ENCODE peak calls at places on chromosomes 13 and 19, in seven cellular contexts. C is neural progenitor cell, U is uterus, Y is PC-3, B is neuronal stem cell, J is Peyer's patch, P is sigmoid colon. R is an unnamed sample. For H3K36me3, the result is how much of the 10 kb centered on the place peaks cover.

GRCh38 chr13:29654807-29655547 is 59.5 kb upstream of the SLC7A1 start:
- DNase-seq in Y (peak), C (no peak), J (no peak), U (no peak), P (no peak), B (no peak), R (no peak)

GRCh38 chr13:42548731-42549554 is 25.0 kb upstream of the TNFSF11 start:
- DNase-seq in U (no peak), P (peak), B (no peak), C (no peak), Y (no peak), J (peak), R (peak)

GRCh38 chr13:91531646-91532045 is 133.2 kb downstream of the GPC5 start:
- DNase-seq in B (no peak), J (no peak), U (no peak), C (no peak), P (no peak), Y (no peak), R (no peak)

GRCh38 chr13:99782669-99783068 is 188.9 kb downstream of the ZIC5 start:
- DNase-seq in B (no peak), J (no peak), Y (no peak), P (no peak), U (no peak), C (no peak), R (no peak)

GRCh38 chr13:96617528-96617927 is 376.7 kb downstream of the OXGR1 start:
- DNase-seq in C (no peak), B (no peak), U (no peak), Y (no peak), J (no peak), P (no peak), R (no peak)

GRCh38 chr19:41595258-41595889 is 19.4 kb downstream of the CEACAM21 start:
- DNase-seq in C (peak), Y (peak), J (peak), B (no peak), P (no peak), U (no peak), R (peak)

GRCh38 chr19:2034729-2035589 is 16.1 kb downstream of the MKNK2 start:
- DNase-seq in C (peak), B (no peak), P (peak), Y (peak), U (no peak), J (no peak), R (peak)

GRCh38 chr19:50067575-50067974 is 41.8 kb downstream of the ZNF473 start:
- DNase-seq in B (no peak), J (no peak), P (no peak), Y (no peak), U (no peak), C (no peak), R (no peak)

GRCh38 chr19:54311486-54311885 is 1.5 kb downstream of the LILRA5 start:
- DNase-seq in U (no peak), B (no peak), J (no peak), Y (no peak), P (no peak), C (no peak), R (no peak)

GRCh38 chr19:56837892-56838679 is 2.4 kb downstream of the PEG3 start:
- DNase-seq in J (no peak), B (peak), U (peak), Y (peak), P (peak), C (no peak), R (no peak)

GRCh38 chr19:55467236-55468053 is 2.9 kb upstream of the C19orf85 start:
- DNase-seq in B (no peak), U (peak), C (peak), Y (peak), J (peak), P (peak), R (peak)

GRCh38 chr19:15379996-15380647 is 535 bp upstream of the AKAP8 start:
- DNase-seq in J (peak), P (peak), C (no peak), Y (peak), B (no peak), U (no peak), R (no peak)

GRCh38 chr19:19256072-19256969 is 16.8 kb downstream of the TM6SF2 start:
- DNase-seq in J (no peak), U (no peak), P (no peak), Y (no peak), C (peak), B (no peak), R (no peak)

GRCh38 chr13:45826741-45827140 is 24.8 kb downstream of the SIAH3 start:
- DNase-seq in J (no peak), B (no peak), P (no peak), Y (no peak), C (no peak), U (no peak), R (no peak)

GRCh38 chr19:31674503-31675186 is 325.4 kb upstream of the TSHZ3 start:
- DNase-seq in C (no peak), B (no peak), P (no peak), J (no peak), U (no peak), Y (no peak), R (no peak)

GRCh38 chr13:27953671-27954405 is 15.3 kb downstream of the CDX2 start:
- DNase-seq in U (peak), Y (peak), B (peak), J (peak), C (peak), P (peak), R (peak)

GRCh38 chr19:4539697-4540581 is at the start of gene LRG1:
- DNase-seq in Y (no peak), U (no peak), C (no peak), P (no peak), J (no peak), B (no peak), R (peak)

GRCh38 chr13:51058461-51059167 is 52.5 kb downstream of the C13orf42 start:
- DNase-seq in P (no peak), B (peak), C (peak), Y (no peak), J (no peak), U (no peak), R (no peak)

GRCh38 chr19:737591-738093 is 13.3 kb upstream of the MISP start:
- DNase-seq in C (peak), P (peak), Y (peak), B (no peak), U (peak), J (peak), R (no peak)

GRCh38 chr19:46435009-46435408 is 6.3 kb upstream of the PNMA8C start:
- DNase-seq in P (no peak), Y (no peak), U (no peak), J (no peak), C (no peak), B (no peak), R (no peak)

GRCh38 chr13:106372199-106373160 is 163.0 kb downstream of the EFNB2 start:
- DNase-seq in P (no peak), Y (no peak), J (no peak), B (no peak), U (no peak), C (no peak), R (no peak)

GRCh38 chr19:53094749-53095575 is 8.3 kb downstream of the ZNF160 start:
- DNase-seq in C (peak), Y (no peak), U (no peak), B (peak), P (no peak), J (no peak), R (no peak)

DNA sequence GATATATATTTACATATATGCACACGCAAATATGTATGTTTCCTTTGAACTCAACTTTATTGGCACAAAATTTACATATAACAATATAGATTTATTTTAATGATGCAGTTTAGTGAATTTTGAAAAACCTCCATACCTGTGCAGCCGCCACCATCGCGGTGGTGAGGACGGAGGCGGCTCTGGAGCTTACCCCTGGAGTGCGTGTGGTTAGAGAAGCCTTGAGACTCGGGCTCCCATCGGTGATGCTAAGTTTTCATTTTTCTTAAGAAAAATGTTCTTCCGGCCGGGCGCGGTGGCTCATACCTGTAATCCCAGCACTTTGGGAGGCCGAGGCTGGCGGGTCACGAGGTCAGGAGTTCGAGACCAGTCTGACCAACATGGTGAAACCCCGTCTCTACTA is 31.8 kb downstream of the GJA3 start:
- DNase-seq in Y (no peak), P (peak), U (no peak), C (no peak), B (no peak), J (no peak), R (no peak)
- H3K4me3 ChIP-seq in Y (peak), P (no peak), U (no peak), C (peak), B (no peak), J (no peak), R (no peak)

GRCh38 chr13:110663044-110663443 is 42.9 kb downstream of the CARS2 start:
- DNase-seq in Y (no peak), C (no peak), U (no peak), P (no peak), B (no peak), J (no peak), R (no peak)
- H3K36me3 ChIP-seq in Y (under half), C (under half), U (under half), P (under half), B (half or more), J (under half), R (under half)

GRCh38 chr19:13808856-13809255 is 13.6 kb downstream of the ZSWIM4 start:
- DNase-seq in J (no peak), B (no peak), U (no peak), Y (no peak), C (no peak), P (no peak), R (no peak)
- H3K4me3 ChIP-seq in J (no peak), B (no peak), U (no peak), Y (no peak), C (no peak), P (no peak), R (no peak)

DNA sequence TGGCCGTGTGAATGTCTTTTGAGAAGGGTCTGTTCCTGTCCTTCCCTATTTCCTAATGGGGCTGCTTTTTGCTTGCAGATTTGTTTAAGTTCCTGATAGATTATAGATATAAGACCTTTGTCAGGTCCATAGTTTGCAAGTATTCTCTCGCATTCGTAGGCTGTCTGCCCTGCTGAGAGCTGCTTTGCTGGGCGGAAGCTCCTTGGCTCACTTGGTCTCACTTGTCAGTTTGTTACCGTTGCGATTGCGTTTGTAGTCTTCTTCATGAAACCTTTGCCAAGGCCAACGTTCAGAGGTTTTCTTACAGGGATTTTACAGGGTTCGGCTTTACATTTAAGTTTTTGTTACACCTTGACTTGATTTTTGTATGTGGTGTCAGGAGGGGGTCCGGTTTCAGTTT is 44.0 kb upstream of the TFDP1 start:
- DNase-seq in Y (no peak), B (no peak), C (no peak), J (no peak), P (peak), U (no peak), R (no peak)
- H3K36me3 ChIP-seq in Y (under half), B (half or more), C (under half), J (under half), P (under half), U (under half), R (under half)

R was measured in GM06990.